ENCODE peak calls at places on chromosomes 5 and 9, in four cellular contexts. B is K562, Z is GM12878, I is HL-60. N is an unnamed sample.

GRCh38 chr9:98899399-98900056 is 44.2 kb upstream of the COL15A1 start:
- DNase-seq in B (no peak), Z (no peak), I (no peak), N (no peak)

GRCh38 chr5:143352691-143353090 is 50.8 kb downstream of the NR3C1 start:
- DNase-seq in I (no peak), Z (no peak), B (no peak), N (no peak)

GRCh38 chr5:72109625-72110024 is 2.4 kb downstream of the MAP1B start:
- DNase-seq in B (no peak), Z (no peak), I (no peak), N (no peak)

GRCh38 chr9:68643901-68644809 is 60.9 kb upstream of the PIP5K1B start:
- DNase-seq in I (no peak), Z (peak), B (peak), N (no peak)

GRCh38 chr9:35834260-35835215 is 5.5 kb downstream of the TMEM8B start:
- DNase-seq in B (no peak), Z (no peak), I (no peak), N (no peak)

GRCh38 chr5:159581502-159582249 is 251.4 kb upstream of the IL12B start:
- DNase-seq in I (no peak), Z (no peak), B (no peak), N (no peak)

GRCh38 chr9:127117801-127118200 is 4.6 kb downstream of the ANGPTL2 start:
- DNase-seq in B (no peak), I (no peak), Z (no peak), N (no peak)

GRCh38 chr9:116661037-116661954 is 25.8 kb upstream of the TRIM32 start:
- DNase-seq in B (peak), Z (peak), I (peak), N (peak)

GRCh38 chr5:147055304-147055826 is 176.8 kb upstream of the PPP2R2B start:
- DNase-seq in Z (no peak), I (no peak), B (no peak), N (no peak)

GRCh38 chr9:371349-371748 is 156.7 kb downstream of the DOCK8 start:
- DNase-seq in I (no peak), Z (no peak), B (peak), N (no peak)

GRCh38 chr5:130966990-130967389 is 198.1 kb downstream of the HINT1 start:
- DNase-seq in I (no peak), B (no peak), Z (no peak), N (no peak)

GRCh38 chr5:80516826-80517225 is 28.9 kb downstream of the FAM151B start:
- DNase-seq in Z (peak), I (no peak), B (peak), N (no peak)

GRCh38 chr5:71860048-71860447 is 141.0 kb downstream of the CARTPT start:
- DNase-seq in Z (no peak), I (no peak), B (no peak), N (no peak)

DNA sequence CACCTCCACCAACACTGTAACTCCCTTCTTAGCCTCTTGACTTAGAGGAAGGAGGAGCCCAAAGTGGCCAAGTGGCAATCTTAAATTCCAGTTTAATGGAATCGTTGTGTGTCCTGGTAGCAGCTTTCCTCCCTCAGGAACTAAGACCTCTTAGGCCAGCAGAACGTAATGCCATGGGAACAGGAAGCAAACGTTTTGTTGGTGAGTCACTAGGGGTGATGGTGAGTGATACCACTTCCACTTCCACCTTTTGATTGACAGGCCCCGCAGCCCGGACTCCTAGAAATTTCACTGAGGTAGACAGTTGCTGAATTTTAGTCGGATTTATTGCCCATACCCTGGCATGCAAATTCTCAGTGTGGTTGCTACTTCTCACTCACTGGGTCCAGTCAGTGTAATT is 94.2 kb upstream of the FBN2 start:
- DNase-seq in I (no peak), Z (no peak), B (no peak), N (no peak)
- TF ChIP-seq SPI1 in I (peak), Z (no peak), B (no peak), N (no peak)

DNA sequence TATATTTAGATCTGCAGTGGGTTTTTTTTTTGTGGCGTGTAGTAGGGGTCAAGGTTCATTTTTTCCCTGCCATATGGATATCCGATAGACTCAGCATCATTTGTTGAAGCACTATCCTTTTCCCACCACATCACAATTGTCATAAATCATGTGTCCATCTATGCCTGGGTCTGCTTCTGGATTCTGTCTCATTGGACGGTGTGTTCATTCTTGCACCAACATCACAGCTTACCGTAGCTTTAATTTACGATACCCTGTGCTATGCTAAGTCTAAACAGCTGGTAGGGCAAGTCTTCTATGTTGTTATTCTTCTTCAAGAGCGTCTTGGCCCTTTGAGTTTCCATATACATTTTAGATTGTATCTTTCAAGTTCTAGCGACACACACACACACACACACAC is 175.0 kb downstream of the RGS3 start:
- DNase-seq in I (no peak), B (no peak), Z (no peak), N (no peak)
- TF ChIP-seq POLR2AphosphoS5 in I (no peak), B (no peak), Z (no peak), N (no peak)

DNA sequence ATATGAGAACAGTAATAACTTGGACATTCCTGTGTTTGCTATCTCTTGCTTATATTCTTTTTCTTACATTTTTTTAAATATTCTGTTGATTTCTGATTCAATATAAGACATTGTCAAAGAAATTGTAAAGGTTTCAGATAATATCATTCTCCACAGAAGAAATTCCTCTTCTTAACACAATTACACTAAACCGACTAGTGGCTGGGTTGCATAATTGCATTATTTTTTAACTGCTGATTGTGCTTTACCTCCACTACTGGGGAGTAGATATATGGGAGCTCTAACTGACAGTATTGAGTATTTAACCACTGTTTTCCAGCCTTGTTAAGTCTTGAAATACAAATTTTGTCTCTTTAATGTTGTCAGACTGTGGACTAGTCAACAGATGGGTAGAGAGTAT is 723.8 kb upstream of the EDIL3 start:
- DNase-seq in Z (no peak), I (no peak), B (no peak), N (no peak)
- TF ChIP-seq SPI1 in Z (no peak), I (no peak), B (no peak), N (no peak)

DNA sequence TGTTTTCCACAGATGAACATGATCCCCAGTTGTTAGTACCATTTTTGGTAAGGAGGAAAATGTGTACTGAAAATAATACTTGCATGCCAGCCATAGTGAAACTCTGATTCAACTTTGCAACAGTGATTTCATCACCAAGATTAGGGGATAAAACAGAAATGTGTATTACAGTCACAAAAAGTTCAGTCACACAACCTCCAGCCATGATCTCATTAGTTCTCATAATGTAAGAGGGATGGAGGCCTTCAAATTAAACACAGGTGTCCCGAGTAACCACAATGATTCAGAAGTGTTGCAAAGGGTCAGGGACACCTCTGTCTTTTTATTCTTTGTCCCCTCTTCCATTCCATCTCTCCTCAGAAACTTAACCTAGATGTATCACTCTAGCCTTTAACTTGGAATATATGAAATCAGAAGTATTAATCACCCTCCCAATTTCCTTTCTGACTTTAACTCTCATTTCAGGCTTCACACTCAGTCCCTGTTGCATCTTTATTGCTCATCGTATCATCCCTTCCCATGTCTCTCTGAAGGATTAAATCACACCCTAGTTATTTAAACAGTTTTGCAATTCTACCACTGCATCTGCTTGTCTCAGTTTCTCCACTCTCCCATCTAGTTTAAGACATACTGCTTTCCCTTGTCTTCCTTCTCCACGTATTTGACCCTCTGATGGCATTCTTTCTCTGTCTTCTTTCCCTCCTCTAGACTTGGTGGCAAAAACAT is 291.2 kb downstream of the ADAMTS6 start:
- DNase-seq in B (no peak), I (no peak), Z (peak), N (no peak)
- TF ChIP-seq POLR2AphosphoS5 in B (no peak), I (no peak), Z (no peak), N (no peak)

GRCh38 chr9:86322973-86323644 is 31.1 kb downstream of the TUT7 start:
- DNase-seq in B (no peak), Z (no peak), I (no peak), N (no peak)
- TF ChIP-seq SPI1 in B (no peak), Z (no peak), I (no peak), N (no peak)

N was measured in GM12891.